ENCODE peak calls at places on chromosomes 4 and X, in five cellular contexts. B is dorsolateral prefrontal cortex, L is body of pancreas, X is fibroblast of mammary gland, J is AG04450. S is an unnamed sample.

GRCh38 chrX:153667281-153667831 is 6.3 kb downstream of the PNCK start:
- DNase-seq in B (no peak), L (no peak), X (no peak), J (no peak), S (peak)

GRCh38 chr4:97910005-97910404 is 233.3 kb downstream of the STPG2 start:
- DNase-seq in B (no peak), L (no peak), X (no peak), J (no peak), S (no peak)

GRCh38 chr4:2059034-2059725 is at the start of gene NAT8L:
- DNase-seq in B (peak), L (no peak), X (no peak), J (no peak), S (no peak)

GRCh38 chrX:23883737-23884354 is 23.9 kb downstream of the APOO start:
- DNase-seq in B (no peak), L (no peak), X (peak), J (no peak), S (no peak)

GRCh38 chr4:7842384-7843279 is 97.0 kb downstream of the AFAP1 start:
- DNase-seq in B (no peak), L (peak), X (peak), J (peak), S (no peak)

GRCh38 chrX:13965531-13965930 is 64.2 kb downstream of the GEMIN8 start:
- DNase-seq in B (peak), L (no peak), X (no peak), J (no peak), S (no peak)

GRCh38 chr4:154086247-154086646 is 297.4 kb upstream of the SFRP2 start:
- DNase-seq in B (no peak), L (no peak), X (no peak), J (no peak), S (no peak)

GRCh38 chrX:107600366-107600765 is 27.9 kb upstream of the PRPS1 start:
- DNase-seq in B (no peak), L (no peak), X (no peak), J (no peak), S (no peak)

GRCh38 chr4:67934628-67935027 is 28.7 kb downstream of the TMPRSS11A start:
- DNase-seq in B (no peak), L (no peak), X (no peak), J (no peak), S (no peak)

GRCh38 chrX:118839334-118839958 is 15.8 kb downstream of the ZCCHC12 start:
- DNase-seq in B (peak), L (peak), X (peak), J (no peak), S (peak)

GRCh38 chrX:117840645-117841044 is 276.0 kb downstream of the KLHL13 start:
- DNase-seq in B (no peak), L (no peak), X (no peak), J (no peak), S (no peak)

GRCh38 chr4:14247767-14248166 is 620.2 kb upstream of the BOD1L1 start:
- DNase-seq in B (peak), L (no peak), X (no peak), J (no peak), S (no peak)

GRCh38 chr4:2878346-2878745 is 34.7 kb downstream of the ADD1 start:
- DNase-seq in B (no peak), L (no peak), X (no peak), J (no peak), S (no peak)

GRCh38 chr4:15717126-15717525 is 14.3 kb downstream of the BST1 start:
- DNase-seq in B (no peak), L (no peak), X (no peak), J (no peak), S (no peak)

GRCh38 chrX:110321670-110322069 is 3.8 kb upstream of the AMMECR1 start:
- DNase-seq in B (no peak), L (no peak), X (no peak), J (no peak), S (no peak)

GRCh38 chrX:7891928-7892327 is 35.3 kb downstream of the PNPLA4 start:
- DNase-seq in B (no peak), L (no peak), X (no peak), J (no peak), S (no peak)

GRCh38 chrX:118508690-118509089 is 13.1 kb downstream of the DOCK11 start:
- DNase-seq in B (no peak), L (no peak), X (no peak), J (no peak), S (no peak)

GRCh38 chr4:186728631-186729271 is 5.1 kb upstream of the FAT1 start:
- DNase-seq in B (no peak), L (no peak), X (peak), J (no peak), S (no peak)

GRCh38 chrX:87338510-87338909 is 179.1 kb upstream of the KLHL4 start:
- DNase-seq in B (no peak), L (no peak), X (peak), J (no peak), S (no peak)

GRCh38 chrX:16465081-16465876 is 184.7 kb upstream of the S100G start:
- DNase-seq in B (no peak), L (no peak), X (peak), J (no peak), S (no peak)

GRCh38 chrX:136207546-136207945 is 43.7 kb downstream of the MAP7D3 start:
- DNase-seq in B (no peak), L (no peak), X (no peak), J (no peak), S (no peak)

GRCh38 chrX:136210243-136210642 is 41.0 kb downstream of the MAP7D3 start:
- DNase-seq in B (no peak), L (no peak), X (no peak), J (no peak), S (no peak)

GRCh38 chrX:136210806-136211205 is 40.4 kb downstream of the MAP7D3 start:
- DNase-seq in B (no peak), L (no peak), X (peak), J (no peak), S (no peak)

GRCh38 chrX:136209751-136210150 is 41.4 kb downstream of the MAP7D3 start:
- DNase-seq in B (no peak), L (no peak), X (no peak), J (no peak), S (no peak)

DNA sequence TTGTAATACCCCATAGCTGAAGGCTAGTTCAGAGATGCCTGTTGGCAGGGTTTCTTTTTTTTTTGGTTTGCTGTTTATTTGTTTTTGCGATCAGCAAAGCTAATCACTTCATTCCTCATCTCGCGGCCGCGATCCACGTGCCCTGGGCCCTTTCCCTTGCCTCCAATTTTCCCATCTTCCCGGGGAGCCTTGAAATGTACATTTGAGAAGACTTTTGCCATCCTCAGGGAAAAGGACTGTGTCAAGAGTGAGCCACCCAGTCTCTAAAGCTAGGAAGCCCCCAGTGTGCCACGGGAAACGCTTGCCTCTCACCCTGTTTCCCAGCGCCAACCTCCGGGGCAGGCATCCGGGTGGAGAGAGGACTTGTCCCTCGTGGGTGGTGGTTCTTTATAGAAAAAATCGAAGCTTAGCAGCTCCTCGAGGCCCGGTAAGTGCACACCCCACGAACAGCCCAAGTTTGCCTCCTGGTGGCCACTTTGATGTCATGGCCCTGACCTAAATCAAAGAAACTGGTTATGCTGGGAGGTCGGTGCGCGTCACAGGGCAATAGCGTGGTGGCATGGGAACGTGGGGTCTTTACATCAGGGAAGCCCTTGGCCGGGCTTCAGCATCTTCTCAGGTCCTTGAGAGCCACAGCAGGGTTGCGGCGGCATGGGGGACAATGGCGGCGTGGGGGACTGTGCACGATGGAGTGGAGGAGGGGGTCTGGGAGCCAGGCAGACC is 42.0 kb downstream of the MAP7D3 start:
- DNase-seq in B (no peak), L (peak), X (peak), J (no peak), S (no peak)
- TF ChIP-seq CTCF in B (peak), L (peak), X (peak), J (peak), S (peak)

GRCh38 chr4:81919238-81919637 is 447.5 kb upstream of the RASGEF1B start:
- DNase-seq in B (no peak), L (no peak), X (peak), J (no peak), S (no peak)
- TF ChIP-seq CTCF in B (no peak), L (no peak), X (peak), J (peak), S (no peak)

DNA sequence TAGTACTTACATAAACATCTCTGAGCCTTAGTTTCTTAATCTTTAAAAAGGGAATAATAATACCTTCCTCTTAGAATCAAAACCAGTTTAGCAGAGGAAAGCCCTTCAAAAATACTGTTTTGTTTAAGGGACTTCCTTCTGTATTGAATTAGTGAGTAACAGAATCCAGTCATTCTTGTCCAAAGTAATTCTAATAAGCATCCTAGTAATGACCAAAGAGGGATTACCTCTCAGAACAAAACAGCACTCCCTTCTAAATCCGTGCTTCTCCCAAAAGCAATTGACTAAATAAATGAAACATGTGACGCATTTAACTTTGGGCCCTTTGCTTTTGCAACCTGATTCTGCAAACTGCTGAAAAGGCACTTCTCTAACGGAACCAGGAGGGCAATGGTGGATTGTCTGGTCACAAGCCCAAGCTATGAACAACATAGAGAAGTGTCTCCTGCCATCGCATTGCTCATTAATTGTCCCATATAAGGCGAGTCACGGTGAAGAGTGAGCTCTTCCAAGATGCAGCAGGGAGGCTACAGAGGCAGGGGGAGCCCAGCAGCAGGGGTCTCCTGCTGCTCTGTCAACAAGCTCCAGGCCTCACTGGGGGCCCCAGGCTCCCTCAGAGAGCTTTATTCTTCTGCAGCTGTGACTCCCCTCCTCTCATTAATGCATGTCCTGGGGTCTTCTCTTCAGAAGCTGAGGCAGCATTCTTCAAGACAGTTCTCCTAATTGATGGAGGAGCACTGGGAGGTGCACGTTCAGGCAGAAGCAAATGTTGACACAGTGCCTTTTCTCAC is 419.5 kb upstream of the RASGEF1B start:
- DNase-seq in B (no peak), L (no peak), X (no peak), J (no peak), S (no peak)
- TF ChIP-seq CTCF in B (no peak), L (no peak), X (no peak), J (no peak), S (no peak)

DNA sequence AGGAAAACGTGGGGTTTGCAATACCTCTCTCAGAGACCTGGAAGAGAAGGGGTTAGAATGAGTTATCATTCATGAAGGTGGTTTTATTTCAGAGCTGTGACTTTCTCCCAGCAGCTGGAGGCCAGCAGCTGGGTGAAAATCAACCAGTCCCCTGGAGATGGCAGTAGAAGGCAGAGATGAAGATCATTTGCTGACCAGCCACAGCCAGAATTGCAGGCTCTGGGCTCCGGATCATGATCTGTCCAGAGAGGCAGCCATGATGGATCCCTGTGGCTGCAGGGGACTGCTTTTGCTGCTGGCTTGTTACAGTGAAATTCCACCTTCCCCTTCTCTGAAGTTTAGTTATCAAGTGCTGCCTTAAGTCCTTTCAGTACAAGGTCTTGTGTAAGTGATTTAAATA is 46.9 kb upstream of the TAB3 start:
- DNase-seq in B (no peak), L (peak), X (peak), J (no peak), S (no peak)
- TF ChIP-seq CTCF in B (no peak), L (peak), X (peak), J (peak), S (no peak)

DNA sequence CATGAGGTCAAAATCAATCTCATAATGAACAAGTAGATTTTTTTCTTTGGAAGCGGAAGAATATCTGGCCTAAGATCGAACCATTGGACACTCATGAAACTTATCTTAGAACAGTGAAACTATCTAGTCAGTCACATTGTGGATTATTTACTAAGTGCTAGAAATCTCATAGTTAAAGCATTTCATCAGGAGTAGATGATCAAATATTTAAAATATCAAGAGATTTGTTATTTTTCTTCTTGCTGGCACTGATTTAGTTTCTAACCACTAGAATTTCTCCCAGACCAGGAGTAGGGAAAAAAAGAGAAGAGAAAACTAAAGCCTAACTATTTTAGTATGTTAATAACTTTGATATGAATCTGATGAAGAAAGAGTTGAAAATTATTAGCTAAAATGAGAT is 105.5 kb downstream of the SHROOM3 start:
- DNase-seq in B (no peak), L (no peak), X (no peak), J (no peak), S (no peak)
- TF ChIP-seq CTCF in B (no peak), L (no peak), X (no peak), J (no peak), S (no peak)

GRCh38 chrX:95056901-95057300 is 1382.9 kb downstream of the FAM133A start:
- DNase-seq in B (no peak), L (no peak), X (peak), J (no peak), S (no peak)
- TF ChIP-seq CTCF in B (peak), L (no peak), X (peak), J (peak), S (no peak)

DNA sequence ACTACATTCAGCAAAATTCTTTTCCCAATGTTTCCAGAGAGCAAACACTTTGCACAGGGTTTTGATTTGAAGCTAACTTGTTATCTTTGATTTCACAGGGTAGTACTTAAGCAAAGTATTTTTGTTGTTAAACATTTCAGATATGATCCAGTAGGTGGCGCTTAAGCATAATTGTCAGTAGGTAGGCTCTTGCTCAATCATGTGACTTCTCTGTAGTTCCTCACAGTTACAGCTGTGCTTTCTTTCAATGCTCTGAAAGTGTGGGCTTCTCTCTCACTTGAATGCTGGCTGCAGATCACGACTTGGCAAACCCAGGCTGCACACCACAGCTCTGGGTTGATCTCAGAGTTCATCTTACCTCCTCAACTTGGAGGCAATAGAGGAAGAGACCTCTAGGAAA is 1016.5 kb downstream of the SH3BGRL start:
- DNase-seq in B (no peak), L (no peak), X (peak), J (no peak), S (no peak)
- TF ChIP-seq CTCF in B (peak), L (peak), X (peak), J (no peak), S (peak)

GRCh38 chr4:53505947-53506346 is 85.3 kb downstream of the LNX1 start:
- DNase-seq in B (no peak), L (no peak), X (peak), J (no peak), S (no peak)
- TF ChIP-seq CTCF in B (no peak), L (no peak), X (peak), J (peak), S (no peak)

DNA sequence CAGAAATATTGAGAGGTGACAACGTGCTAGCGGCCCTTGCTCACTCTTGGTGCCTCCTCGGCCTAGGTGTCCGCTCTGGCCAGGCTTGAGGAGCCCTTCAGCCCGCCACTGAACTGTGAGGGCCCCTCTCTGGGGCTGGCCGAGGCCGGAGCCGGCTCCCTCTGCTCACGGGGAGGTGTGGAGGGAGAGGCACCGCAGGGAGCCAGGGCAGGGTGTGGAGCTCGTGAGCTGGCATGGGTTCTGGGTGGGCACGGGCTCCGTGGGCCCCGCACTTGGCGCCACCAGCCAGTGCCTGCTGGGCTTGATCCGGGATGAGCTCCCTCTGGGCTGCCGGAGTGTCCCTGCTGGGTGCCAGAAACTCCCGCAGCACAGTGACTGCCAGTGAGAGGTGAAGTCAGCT is 16.0 kb upstream of the VAMP7 start:
- DNase-seq in B (no peak), L (no peak), X (no peak), J (no peak), S (no peak)
- TF ChIP-seq CTCF in B (no peak), L (no peak), X (no peak), J (no peak), S (no peak)

DNA sequence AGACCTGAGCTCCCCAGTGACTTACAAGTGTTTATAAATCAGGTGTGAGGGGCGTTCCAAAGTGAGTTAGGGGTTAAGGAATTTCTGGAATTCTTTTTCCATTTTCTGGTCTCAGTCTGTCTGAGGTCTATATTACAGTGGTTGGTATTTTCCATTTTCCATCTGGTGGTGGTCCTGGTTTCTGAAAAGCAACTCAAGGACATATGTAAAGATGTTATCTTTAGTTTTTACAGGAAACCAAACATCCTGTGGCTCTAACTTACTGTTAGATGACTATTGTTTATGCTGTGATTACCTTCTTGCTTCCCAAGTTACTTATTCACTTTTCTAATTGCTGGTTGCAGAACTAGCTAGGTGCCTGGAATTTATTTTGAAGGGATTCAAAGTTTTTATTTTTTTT is 53.5 kb upstream of the IL21 start:
- DNase-seq in B (no peak), L (no peak), X (no peak), J (no peak), S (no peak)
- TF ChIP-seq CTCF in B (no peak), L (no peak), X (no peak), J (no peak), S (no peak)